ENCODE peak calls at places on chromosomes 2 and 18, in five cellular contexts. Y is HepG2; O is WTC11; N is activated T-cell treated with anti-CD3 and anti-CD28 coated beads for 4 hours; J is activated naive CD4-positive, alpha-beta T cell. E is an unnamed sample.

GRCh38 chr2:191189112-191189635 is 38.4 kb upstream of the STAT4 start:
- DNase-seq in J (no peak), N (no peak), O (no peak), Y (no peak), E (no peak)

GRCh38 chr18:67308819-67309218 is 207.7 kb downstream of the DSEL start:
- DNase-seq in N (no peak), Y (no peak), J (no peak), O (no peak), E (no peak)

GRCh38 chr2:69122271-69122670 is 109.3 kb downstream of the ANTXR1 start:
- DNase-seq in N (no peak), Y (no peak), O (no peak), J (no peak), E (no peak)

GRCh38 chr2:14304326-14304725 is 328.2 kb upstream of the LRATD1 start:
- DNase-seq in O (no peak), N (no peak), J (no peak), Y (no peak), E (no peak)

GRCh38 chr2:224025874-224026273 is 13.2 kb downstream of the SERPINE2 start:
- DNase-seq in O (no peak), Y (no peak), N (peak), J (peak), E (no peak)

GRCh38 chr2:48173141-48173540 is 266.8 kb upstream of the FBXO11 start:
- DNase-seq in O (no peak), N (no peak), J (no peak), Y (no peak), E (no peak)

GRCh38 chr2:143177081-143177786 is 48.0 kb downstream of the ARHGAP15 start:
- DNase-seq in N (no peak), J (no peak), O (no peak), Y (no peak), E (no peak)

GRCh38 chr18:75316826-75317225 is 106.2 kb downstream of the TSHZ1 start:
- DNase-seq in O (no peak), N (no peak), J (no peak), Y (no peak), E (no peak)

GRCh38 chr18:45828917-45829811 is 3.7 kb downstream of the SIGLEC15 start:
- DNase-seq in Y (no peak), N (no peak), J (no peak), O (no peak), E (no peak)

GRCh38 chr2:42410732-42411514 is 49.9 kb upstream of the COX7A2L start:
- DNase-seq in N (no peak), Y (no peak), J (no peak), O (no peak), E (no peak)

GRCh38 chr2:158776236-158776635 is 18.9 kb upstream of the DAPL1 start:
- DNase-seq in Y (no peak), J (no peak), N (no peak), O (no peak), E (no peak)

GRCh38 chr18:53380063-53380639 is 844.3 kb downstream of the MBD2 start:
- DNase-seq in Y (peak), N (no peak), O (no peak), J (no peak), E (no peak)

GRCh38 chr2:29108225-29108624 is 7.0 kb upstream of the CLIP4 start:
- DNase-seq in O (no peak), J (no peak), N (no peak), Y (peak), E (no peak)

GRCh38 chr2:134670955-134671354 is 47.8 kb downstream of the TMEM163 start:
- DNase-seq in N (no peak), O (no peak), Y (no peak), J (no peak), E (no peak)

GRCh38 chr18:36389811-36390581 is 92.5 kb downstream of the FHOD3 start:
- DNase-seq in J (no peak), N (no peak), O (no peak), Y (no peak), E (no peak)

GRCh38 chr2:175559613-175560012 is 378.1 kb upstream of the ATP5MC3 start:
- DNase-seq in O (no peak), J (no peak), N (no peak), Y (no peak), E (no peak)

GRCh38 chr2:118134650-118135049 is 46.4 kb downstream of the INSIG2 start:
- DNase-seq in N (no peak), O (no peak), J (no peak), Y (no peak), E (no peak)

GRCh38 chr18:36514778-36515177 is 217.3 kb downstream of the FHOD3 start:
- DNase-seq in O (peak), J (no peak), N (no peak), Y (no peak), E (no peak)

GRCh38 chr2:55097083-55097461 is 46.8 kb upstream of the RTN4 start:
- DNase-seq in J (no peak), O (no peak), Y (no peak), N (no peak), E (no peak)

GRCh38 chr2:174859563-174860169 is 95.4 kb upstream of the CHRNA1 start:
- DNase-seq in J (no peak), Y (no peak), O (no peak), N (no peak), E (no peak)

GRCh38 chr2:71715241-71715750 is 261.9 kb downstream of the DYSF start:
- DNase-seq in N (no peak), Y (no peak), O (no peak), J (no peak), E (no peak)

GRCh38 chr2:140454717-140455116 is 1674.5 kb upstream of the NXPH2 start:
- DNase-seq in J (no peak), N (no peak), O (no peak), Y (no peak), E (no peak)

GRCh38 chr2:26711457-26712155 is 19.1 kb downstream of the KCNK3 start:
- DNase-seq in O (no peak), J (no peak), Y (no peak), N (no peak), E (no peak)

GRCh38 chr2:204722207-204722606 is 176.9 kb downstream of the PARD3B start:
- DNase-seq in Y (no peak), J (no peak), O (no peak), N (no peak), E (no peak)